ENCODE peak calls at places on chromosomes 3 and 15, in four cellular contexts. I is Peyer's patch, J is PC-9, S is choroid plexus epithelial cell. T is an unnamed sample.

GRCh38 chr15:29043731-29044485 is 158.1 kb downstream of the APBA2 start:
- DNase-seq in J (no peak), I (no peak), S (peak), T (no peak)

GRCh38 chr15:58569455-58569854 is 137.7 kb downstream of the LIPC start:
- DNase-seq in I (no peak), S (no peak), J (no peak), T (no peak)

GRCh38 chr3:180295811-180296210 is 259.1 kb upstream of the PEX5L start:
- DNase-seq in J (peak), I (no peak), S (no peak), T (no peak)

GRCh38 chr3:140176526-140176925 is 241.5 kb downstream of the CLSTN2 start:
- DNase-seq in J (no peak), S (no peak), I (no peak), T (no peak)

GRCh38 chr3:138560501-138560900 is 33.6 kb downstream of the CEP70 start:
- DNase-seq in J (no peak), S (no peak), I (no peak), T (no peak)

GRCh38 chr3:129448187-129448895 is 8.3 kb downstream of the IFT122 start:
- DNase-seq in J (no peak), I (no peak), S (no peak), T (no peak)

GRCh38 chr3:72818092-72818721 is 30.0 kb downstream of the SHQ1 start:
- DNase-seq in I (no peak), S (peak), J (peak), T (no peak)

GRCh38 chr3:147616998-147617619 is 207.9 kb downstream of the ZIC1 start:
- DNase-seq in I (no peak), S (peak), J (no peak), T (no peak)

GRCh38 chr15:75104804-75105557 is 81.6 kb downstream of the PPCDC start:
- DNase-seq in I (peak), J (peak), S (peak), T (no peak)

GRCh38 chr15:96066852-96067490 is 263.5 kb upstream of the NR2F2 start:
- DNase-seq in J (no peak), S (peak), I (no peak), T (no peak)

GRCh38 chr3:168342946-168343856 is 247.5 kb upstream of the GOLIM4 start:
- DNase-seq in J (no peak), S (peak), I (no peak), T (no peak)

GRCh38 chr3:160343132-160343531 is 55.9 kb downstream of the IFT80 start:
- DNase-seq in J (no peak), I (no peak), S (peak), T (no peak)

GRCh38 chr3:100033814-100034490 is 80.3 kb downstream of the FILIP1L start:
- DNase-seq in I (no peak), S (peak), J (no peak), T (no peak)

GRCh38 chr3:121995190-121996137 is 26.6 kb downstream of the ILDR1 start:
- DNase-seq in S (peak), I (peak), J (peak), T (peak)

GRCh38 chr3:156648086-156648485 is 26.3 kb upstream of the TIPARP start:
- DNase-seq in S (peak), J (no peak), I (no peak), T (no peak)

GRCh38 chr3:3170998-3171397 is 8.5 kb downstream of the CRBN start:
- DNase-seq in I (no peak), J (no peak), S (peak), T (no peak)
- TF ChIP-seq CTCF in I (no peak), J (no peak), S (peak), T (no peak)

DNA sequence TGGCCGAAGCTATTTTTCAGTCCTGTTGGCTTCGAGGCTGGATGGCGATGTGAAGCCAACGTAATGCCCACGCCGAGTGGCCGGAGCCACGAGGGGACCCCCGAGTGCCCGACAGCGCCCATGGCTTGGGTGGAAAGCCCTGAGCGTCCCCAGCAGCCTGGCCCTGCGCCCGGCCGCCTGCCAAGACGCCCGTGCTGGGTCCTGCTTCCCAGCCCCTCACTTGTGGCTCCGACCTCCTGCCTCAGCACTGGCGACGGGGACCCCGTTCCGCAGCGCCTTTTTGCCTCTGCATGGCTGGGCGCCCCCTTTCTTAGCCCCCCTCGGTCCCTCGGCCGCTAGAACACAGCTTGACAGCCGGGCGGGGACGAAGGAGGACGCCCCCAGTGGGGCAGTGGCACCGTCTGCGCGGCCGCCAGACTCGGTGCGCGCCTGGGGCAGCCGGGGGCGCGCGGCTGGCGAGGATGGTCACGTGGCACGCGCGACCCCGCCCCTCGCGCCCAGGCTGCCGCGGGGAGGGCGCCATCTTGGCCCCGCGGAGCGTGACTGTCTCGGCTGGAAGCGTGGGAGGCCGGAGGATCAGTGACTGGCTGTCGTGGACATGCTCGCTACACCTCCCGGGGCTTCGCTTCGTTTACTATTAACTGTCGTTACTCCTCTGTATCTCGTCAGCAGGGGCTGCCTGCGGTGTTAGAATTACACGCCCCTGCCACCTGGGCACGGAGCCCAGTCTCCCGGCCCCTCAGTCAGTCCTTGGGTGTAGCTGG is 626 bp upstream of the GPR176 start:
- DNase-seq in I (peak), S (peak), J (peak), T (peak)
- TF ChIP-seq CTCF in I (no peak), S (no peak), J (no peak), T (no peak)

DNA sequence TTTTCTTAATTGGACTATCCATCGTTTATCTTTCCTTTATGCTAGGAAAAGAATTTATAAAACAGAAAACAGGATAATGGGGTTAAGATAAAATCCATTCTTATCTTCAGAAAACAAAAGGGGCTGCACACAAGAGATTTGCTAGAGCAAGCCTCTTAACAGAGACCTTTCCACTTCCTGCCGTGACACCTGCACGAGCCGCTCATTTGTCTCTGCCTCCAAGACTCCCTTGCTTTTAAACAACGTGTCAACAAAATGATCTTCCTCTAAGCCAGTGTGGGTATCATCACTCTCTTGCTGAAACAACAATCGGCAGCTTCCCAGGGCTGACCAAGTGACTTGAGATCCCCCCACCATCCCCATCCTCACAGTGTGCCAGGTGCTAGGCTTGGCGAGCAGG is 33.1 kb downstream of the GABRB3 start:
- DNase-seq in J (no peak), S (no peak), I (no peak), T (no peak)
- TF ChIP-seq CTCF in J (no peak), S (no peak), I (no peak), T (no peak)

GRCh38 chr3:29152379-29152778 is 128.5 kb upstream of the RBMS3 start:
- DNase-seq in J (no peak), S (peak), I (no peak), T (no peak)
- TF ChIP-seq CTCF in J (no peak), S (peak), I (no peak), T (no peak)

GRCh38 chr3:81666502-81667121 is 94.8 kb downstream of the GBE1 start:
- DNase-seq in I (no peak), J (no peak), S (peak), T (no peak)
- TF ChIP-seq CTCF in I (peak), J (peak), S (peak), T (no peak)

DNA sequence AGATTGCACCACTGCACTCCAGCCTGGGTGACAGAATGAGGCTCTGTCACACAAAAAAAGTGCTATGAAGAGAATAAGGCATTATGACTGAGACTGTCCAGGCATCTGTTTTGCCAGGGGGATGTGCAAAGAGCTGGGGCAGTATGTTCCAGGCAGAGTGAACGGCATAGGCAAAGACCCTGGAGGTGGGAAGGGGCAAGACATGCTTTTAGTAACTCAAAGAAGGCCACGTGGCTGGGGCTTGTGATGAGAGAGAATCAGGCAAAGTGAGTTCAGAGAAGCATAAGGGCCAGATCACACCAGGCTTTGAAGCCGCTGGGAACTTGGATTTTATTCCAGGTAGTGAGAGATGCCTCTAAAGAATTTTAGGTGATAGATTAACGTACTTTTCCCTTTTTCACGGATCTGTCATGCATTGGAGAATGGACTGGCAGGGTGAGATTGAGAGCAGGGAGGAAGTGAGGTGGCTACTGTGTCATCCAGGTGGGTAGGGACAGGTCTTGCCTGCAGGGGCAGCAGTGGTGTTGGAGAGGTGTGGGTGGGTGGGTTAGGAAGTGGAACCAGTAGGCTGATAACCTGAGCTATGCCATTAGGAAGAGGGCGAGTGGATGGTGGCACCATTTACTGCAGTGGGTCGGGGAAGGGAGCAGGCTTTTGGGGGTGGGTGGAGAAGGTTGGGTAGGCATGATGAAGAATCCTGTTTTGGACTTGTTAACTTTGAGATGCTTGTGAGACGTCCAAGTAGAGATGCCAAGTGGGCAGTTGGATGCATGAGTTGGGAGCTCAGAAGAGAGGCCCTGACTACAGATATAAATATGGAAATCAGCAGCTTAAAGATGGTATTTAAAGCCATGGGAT is 31.6 kb downstream of the ATP2B2 start:
- DNase-seq in I (no peak), J (no peak), S (no peak), T (no peak)
- TF ChIP-seq CTCF in I (no peak), J (no peak), S (no peak), T (no peak)

DNA sequence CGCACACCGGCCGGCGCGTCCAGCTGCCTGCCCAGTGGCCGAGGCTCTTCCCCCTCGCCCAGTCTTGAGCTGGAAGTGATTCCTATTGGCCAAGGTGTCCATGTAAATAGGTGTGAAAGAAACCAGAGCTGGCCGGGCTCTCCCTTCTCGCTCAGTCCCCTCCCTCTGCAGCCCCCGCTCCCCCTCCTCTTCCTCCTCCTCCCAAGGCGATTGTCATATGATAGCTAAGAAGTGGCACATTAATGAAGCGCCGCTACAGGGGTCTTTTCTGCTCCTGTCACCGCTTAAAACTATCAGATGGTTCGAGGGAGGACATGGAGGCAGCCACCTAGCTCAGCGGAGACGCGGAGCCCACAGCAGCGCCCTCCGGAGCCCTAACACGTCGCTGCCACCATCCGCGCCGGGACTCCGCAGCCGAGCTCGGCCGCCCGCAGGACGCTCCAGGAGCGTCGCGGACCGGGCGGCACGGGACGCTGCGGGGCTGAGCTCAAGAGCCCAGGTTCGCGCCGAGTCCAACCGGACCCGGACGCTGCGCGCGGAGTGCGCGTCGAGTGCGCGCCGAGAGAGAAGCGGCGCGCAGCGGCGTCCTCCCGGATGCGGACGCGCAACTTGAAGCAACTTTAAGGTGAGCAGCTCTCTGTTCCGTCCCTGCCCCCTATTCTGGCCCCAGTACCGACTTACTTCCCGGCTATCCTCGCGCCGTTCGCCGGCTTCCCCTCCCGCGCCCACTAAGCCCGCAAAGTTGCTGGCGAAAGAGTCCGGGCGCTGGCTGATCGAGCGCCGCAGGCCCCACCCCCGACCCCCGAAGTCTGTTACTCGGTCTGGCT is at the start of gene FOXB1:
- DNase-seq in I (no peak), J (peak), S (no peak), T (no peak)
- TF ChIP-seq CTCF in I (no peak), J (no peak), S (no peak), T (no peak)

DNA sequence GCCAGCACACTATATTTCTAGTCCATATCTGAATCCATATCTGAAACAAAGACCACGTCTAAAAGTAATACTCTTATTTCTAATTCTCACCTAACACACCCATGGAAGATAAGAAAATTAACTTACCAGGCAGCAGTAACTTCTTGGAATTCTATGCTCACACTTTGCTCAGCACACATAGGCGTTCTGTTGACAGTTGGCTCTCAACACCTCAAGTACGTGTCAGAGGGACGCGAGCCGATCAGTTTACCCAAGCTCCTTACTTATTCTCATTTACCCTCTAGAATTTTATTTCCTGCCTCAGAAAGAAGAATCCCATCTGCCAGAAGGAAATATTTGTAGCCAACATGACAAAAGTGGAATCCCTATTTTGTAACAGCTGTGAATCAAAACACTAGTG is 911.9 kb downstream of the FHIT start:
- DNase-seq in S (no peak), I (no peak), J (no peak), T (no peak)
- TF ChIP-seq CTCF in S (no peak), I (no peak), J (no peak), T (no peak)

GRCh38 chr3:23537006-23537620 is 268.6 kb upstream of the UBE2E1 start:
- DNase-seq in I (no peak), J (no peak), S (no peak), T (no peak)
- TF ChIP-seq CTCF in I (no peak), J (no peak), S (no peak), T (no peak)

GRCh38 chr15:100254694-100255093 is 87.1 kb downstream of the ADAMTS17 start:
- DNase-seq in S (no peak), J (no peak), I (peak), T (no peak)

GRCh38 chr15:100250166-100250800 is 91.5 kb downstream of the ADAMTS17 start:
- DNase-seq in J (no peak), S (no peak), I (peak), T (no peak)

GRCh38 chr15:100253640-100254039 is 88.1 kb downstream of the ADAMTS17 start:
- DNase-seq in J (no peak), I (no peak), S (no peak), T (no peak)

GRCh38 chr15:100252779-100253417 is 88.9 kb downstream of the ADAMTS17 start:
- DNase-seq in I (peak), S (no peak), J (no peak), T (no peak)

GRCh38 chr15:100252359-100252758 is 89.4 kb downstream of the ADAMTS17 start:
- DNase-seq in J (no peak), S (no peak), I (peak), T (no peak)
- TF ChIP-seq CTCF in J (no peak), S (no peak), I (no peak), T (no peak)